ENCODE peak calls at places on chromosomes 16 and 17, in ten cellular contexts. M is uterus, Y is left lung, P is psoas muscle, I is lower leg skin, Q is kidney, W is heart left ventricle, U is fibroblast of mammary gland, R is kidney epithelial cell, J is cardiac fibroblast. D is an unnamed sample.

GRCh38 chr17:37541880-37542675 is 52.4 kb downstream of the DUSP14 start:
- DNase-seq in P (no peak), I (no peak), W (no peak), M (no peak), U (peak; percentile 57), Y (peak; percentile 26), J (peak; percentile 68), Q (no peak), R (no peak), D (peak; percentile 54)

GRCh38 chr17:7380855-7381683 is at the start of gene TNK1:
- DNase-seq in W (peak; percentile 47), R (no peak), P (peak; percentile 67), M (peak; percentile 49), Q (peak; percentile 88), J (no peak), Y (peak; percentile 89), I (peak; percentile 95), U (no peak), D (no peak)

GRCh38 chr16:77682586-77682985 is 39.7 kb upstream of the NUDT7 start:
- DNase-seq in I (no peak), Y (no peak), R (no peak), W (no peak), M (no peak), J (no peak), P (no peak), U (no peak), Q (no peak), D (no peak)

GRCh38 chr17:7794063-7794663 is 39.9 kb upstream of the KDM6B start:
- DNase-seq in M (no peak), U (no peak), W (no peak), I (no peak), Q (no peak), Y (no peak), J (no peak), R (no peak), P (no peak), D (no peak)

GRCh38 chr16:15509593-15510520 is 75.5 kb downstream of the BMERB1 start:
- DNase-seq in Y (no peak), U (peak; percentile 49), P (no peak), M (no peak), J (no peak), R (no peak), W (no peak), Q (no peak), I (no peak), D (no peak)

GRCh38 chr16:80741716-80742115 is 62.7 kb downstream of the CDYL2 start:
- DNase-seq in W (no peak), J (no peak), U (no peak), Q (no peak), Y (no peak), P (no peak), I (no peak), M (no peak), R (no peak), D (no peak)

GRCh38 chr17:59890720-59891119 is 2.0 kb downstream of the TUBD1 start:
- DNase-seq in R (no peak), J (no peak), I (no peak), W (no peak), Y (no peak), P (no peak), U (peak; percentile 56), M (no peak), Q (no peak), D (no peak)

GRCh38 chr17:31211352-31212012 is 85.6 kb downstream of the OMG start:
- DNase-seq in J (no peak), I (no peak), M (no peak), R (no peak), Y (no peak), U (peak; percentile 45), P (no peak), Q (no peak), W (no peak), D (no peak)

GRCh38 chr16:80670170-80670865 is 129.5 kb downstream of the DYNLRB2 start:
- DNase-seq in R (no peak), W (no peak), Q (no peak), I (no peak), Y (no peak), M (no peak), U (no peak), J (no peak), P (no peak), D (no peak)

GRCh38 chr17:61247438-61247837 is 152.2 kb upstream of the TBX2 start:
- DNase-seq in Y (no peak), R (peak; percentile 52), W (peak; percentile 25), M (no peak), I (no peak), J (peak; percentile 77), P (no peak), Q (no peak), U (peak; percentile 95), D (peak; percentile 97)

GRCh38 chr16:54432481-54433229 is 146.1 kb upstream of the IRX3 start:
- DNase-seq in W (no peak), P (no peak), Q (no peak), M (no peak), U (no peak), R (no peak), J (no peak), Y (no peak), I (no peak), D (no peak)

GRCh38 chr17:53336281-53336680 is 486.4 kb upstream of the KIF2B start:
- DNase-seq in Q (peak; percentile 21), W (no peak), I (no peak), U (no peak), J (no peak), M (no peak), R (no peak), Y (no peak), P (peak; percentile 15), D (no peak)

GRCh38 chr17:32370426-32370825 is 20.5 kb downstream of the ZNF207 start:
- DNase-seq in J (no peak), P (no peak), M (no peak), W (no peak), U (no peak), R (no peak), Q (no peak), I (no peak), Y (no peak), D (no peak)

GRCh38 chr17:35373532-35373983 is at the start of gene SLFN11:
- DNase-seq in W (peak; percentile 91), P (peak; percentile 90), R (no peak), J (peak; percentile 95), Q (peak; percentile 94), M (peak; percentile 90), Y (peak; percentile 90), U (peak; percentile 97), I (peak; percentile 98), D (peak; percentile 94)

GRCh38 chr17:76498886-76499667 is 2.1 kb downstream of the RHBDF2 start:
- DNase-seq in U (no peak), J (no peak), W (no peak), Q (no peak), Y (no peak), R (no peak), I (no peak), M (no peak), P (no peak), D (no peak)

GRCh38 chr16:7614022-7614795 is 281.6 kb downstream of the RBFOX1 start:
- DNase-seq in R (no peak), Q (no peak), P (no peak), M (no peak), J (no peak), I (no peak), W (no peak), Y (no peak), U (no peak), D (no peak)

GRCh38 chr16:24610421-24610765 is 71.0 kb downstream of the RBBP6 start:
- DNase-seq in Q (peak; percentile 75), Y (peak; percentile 78), J (peak; percentile 51), U (peak; percentile 27), W (no peak), I (peak; percentile 86), R (peak; percentile 9), P (peak; percentile 62), M (peak; percentile 42), D (no peak)

DNA sequence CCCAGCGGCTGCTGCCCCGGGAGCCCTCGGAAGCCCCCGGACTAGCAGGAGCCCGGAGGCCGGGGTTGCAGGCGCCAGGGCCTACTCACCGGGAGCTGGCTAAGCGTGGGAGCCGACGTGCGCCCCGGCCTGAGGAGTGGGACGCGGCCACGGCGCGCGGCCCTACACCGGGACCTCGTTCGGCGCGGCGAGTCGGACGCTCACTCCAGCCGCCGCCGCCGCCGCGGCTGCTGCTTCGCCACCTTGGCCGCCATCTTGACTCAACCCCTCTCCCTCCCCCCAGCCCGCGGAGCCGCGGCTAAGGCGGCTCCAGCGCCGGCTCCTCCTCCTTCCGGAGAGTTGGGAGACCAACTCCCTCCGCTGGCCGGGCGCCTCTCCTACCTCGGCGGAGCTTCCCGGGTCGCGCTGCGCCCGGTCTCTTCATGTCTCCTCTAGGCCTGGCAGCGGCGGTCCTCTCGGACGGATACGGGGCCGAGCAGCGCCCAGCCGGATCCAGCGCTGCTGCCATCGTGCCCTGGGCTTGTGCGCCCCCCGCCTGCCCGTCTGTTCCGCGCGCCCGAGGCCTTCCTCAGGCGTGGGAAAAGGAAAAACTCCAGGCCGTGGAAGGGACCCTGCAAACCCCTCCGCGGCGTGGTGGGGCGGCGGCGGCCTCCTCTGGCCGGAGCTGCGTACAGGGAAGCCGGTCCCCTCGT is at the start of gene NCOR1:
- DNase-seq in Y (peak; percentile 100), W (peak; percentile 94), M (peak; percentile 91), U (peak; percentile 92), P (peak; percentile 97), J (peak; percentile 96), R (peak; percentile 61), I (peak; percentile 98), Q (peak; percentile 98), D (peak; percentile 64)
- TF ChIP-seq CTCF in Y (peak; percentile 22), W (peak; percentile 21), M (peak; percentile 28), U (peak; percentile 20), P (peak; percentile 15), J (peak; percentile 40), R (peak; percentile 49), I (no peak), Q (peak; percentile 14), D (peak; percentile 34)

GRCh38 chr16:84600343-84601229 is 17.3 kb downstream of the COTL1 start:
- DNase-seq in Q (no peak), M (no peak), Y (no peak), I (no peak), P (no peak), J (no peak), R (no peak), W (no peak), U (no peak), D (no peak)
- H3K4me3 ChIP-seq in Q (no peak overlapping the region), M (no peak overlapping the region), Y (no peak overlapping the region), I (no peak overlapping the region), P (no peak overlapping the region), J (no peak overlapping the region), R (no peak overlapping the region), W (no peak overlapping the region), U (no peak overlapping the region), D (no peak overlapping the region)

GRCh38 chr16:28139530-28139929 is 72.2 kb downstream of the XPO6 start:
- DNase-seq in P (no peak), Q (no peak), Y (no peak), W (no peak), M (no peak), R (no peak), J (no peak), I (no peak), U (no peak), D (no peak)
- TF ChIP-seq CTCF in P (no peak), Q (no peak), Y (no peak), W (peak; percentile 28), M (no peak), R (no peak), J (no peak), I (no peak), U (no peak), D (no peak)

DNA sequence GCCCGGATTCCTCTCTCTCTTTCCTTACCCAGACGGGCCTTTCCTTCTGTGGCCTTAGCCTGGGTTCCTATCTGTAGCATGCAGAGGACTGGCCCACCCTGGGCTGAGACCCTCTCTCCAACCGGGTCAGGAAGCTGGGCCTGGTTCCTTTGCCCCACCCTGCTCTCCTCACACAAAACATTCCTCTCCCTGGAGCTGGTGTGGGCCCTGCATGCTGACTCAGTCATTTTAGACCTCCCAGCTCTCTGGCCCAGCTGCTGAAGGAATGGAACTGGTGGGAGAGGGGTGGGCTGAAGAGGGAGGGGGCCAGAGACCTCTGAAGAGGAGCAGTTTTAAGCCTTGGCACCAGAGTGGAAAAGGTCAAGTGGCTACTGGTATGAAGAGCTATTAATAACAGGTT is 957 bp downstream of the MYL4 start:
- DNase-seq in I (no peak), J (no peak), P (no peak), Q (no peak), Y (no peak), R (no peak), M (no peak), W (no peak), U (no peak), D (no peak)
- H3K4me3 ChIP-seq in I (no peak overlapping the region), J (no peak overlapping the region), P (no peak overlapping the region), Q (no peak overlapping the region), Y (no peak overlapping the region), R (no peak overlapping the region), M (no peak overlapping the region), W (no peak overlapping the region), U (no peak overlapping the region), D (no peak overlapping the region)

D was measured in AG09309.